ENCODE peak calls at places on chromosomes 5 and 9, in five cellular contexts. B is uterus, U is heart right ventricle, D is prostate gland, S is cardiac muscle cell. N is an unnamed sample.

GRCh38 chr9:98678244-98678842 is 30.4 kb downstream of the GABBR2 start:
- DNase-seq in B (no peak), U (no peak), D (no peak), S (peak), N (peak)

GRCh38 chr5:157793298-157793791 is 49.8 kb downstream of the LSM11 start:
- DNase-seq in B (no peak), U (no peak), D (no peak), S (no peak), N (no peak)

GRCh38 chr9:117224676-117225075 is 190.2 kb downstream of the ASTN2 start:
- DNase-seq in B (no peak), U (no peak), D (no peak), S (no peak), N (no peak)

GRCh38 chr5:72510610-72511121 is 3.5 kb upstream of the ZNF366 start:
- DNase-seq in B (peak), U (no peak), D (no peak), S (no peak), N (no peak)

GRCh38 chr5:5492087-5492933 is 69.8 kb downstream of the ICE1 start:
- DNase-seq in B (no peak), U (peak), D (no peak), S (peak), N (peak)

GRCh38 chr5:100446879-100447278 is 88.3 kb upstream of the FAM174A start:
- DNase-seq in B (no peak), U (no peak), D (no peak), S (no peak), N (no peak)

GRCh38 chr5:56405536-56405935 is 172.4 kb upstream of the ANKRD55 start:
- DNase-seq in B (no peak), U (no peak), D (no peak), S (no peak), N (no peak)

GRCh38 chr5:166505086-166505485 is 1786.4 kb upstream of the WWC1 start:
- DNase-seq in B (no peak), U (no peak), D (no peak), S (no peak), N (no peak)

GRCh38 chr5:113205807-113206206 is 229.0 kb downstream of the TSSK1B start:
- DNase-seq in B (no peak), U (no peak), D (no peak), S (no peak), N (no peak)

GRCh38 chr9:91193658-91194391 is 167.9 kb downstream of the AUH start:
- DNase-seq in B (peak), U (peak), D (peak), S (peak), N (peak)

GRCh38 chr9:79489241-79490000 is 82.3 kb upstream of the TLE4 start:
- DNase-seq in B (no peak), U (no peak), D (peak), S (no peak), N (no peak)

GRCh38 chr9:103837940-103838339 is 256.2 kb upstream of the SMC2 start:
- DNase-seq in B (no peak), U (no peak), D (no peak), S (no peak), N (no peak)

GRCh38 chr5:60852940-60853339 is 8.9 kb upstream of the ELOVL7 start:
- DNase-seq in B (no peak), U (no peak), D (no peak), S (no peak), N (no peak)

GRCh38 chr9:133943781-133944745 is 48.1 kb downstream of the VAV2 start:
- DNase-seq in B (no peak), U (no peak), D (no peak), S (no peak), N (no peak)

GRCh38 chr5:4093970-4094369 is 498.3 kb downstream of the IRX1 start:
- DNase-seq in B (no peak), U (no peak), D (no peak), S (no peak), N (no peak)

GRCh38 chr9:130634191-130634768 is 30.1 kb upstream of the PRDM12 start:
- DNase-seq in B (no peak), U (no peak), D (no peak), S (no peak), N (no peak)
- H3K27ac ChIP-seq in B (no peak), U (no peak), D (no peak), S (no peak), N (no peak)

GRCh38 chr5:150223474-150223873 is 33.6 kb downstream of the SLC6A7 start:
- DNase-seq in B (no peak), U (no peak), D (no peak), S (no peak), N (no peak)

GRCh38 chr5:150230842-150231241 is 41.0 kb downstream of the SLC6A7 start:
- DNase-seq in B (no peak), U (no peak), D (no peak), S (no peak), N (no peak)

GRCh38 chr5:150224483-150225027 is 34.7 kb downstream of the SLC6A7 start:
- DNase-seq in B (no peak), U (no peak), D (no peak), S (no peak), N (no peak)

GRCh38 chr5:150229571-150229970 is 39.7 kb downstream of the SLC6A7 start:
- DNase-seq in B (no peak), U (no peak), D (no peak), S (no peak), N (no peak)

GRCh38 chr5:150227606-150228273 is 37.9 kb downstream of the SLC6A7 start:
- DNase-seq in B (no peak), U (no peak), D (no peak), S (no peak), N (no peak)
- H3K27ac ChIP-seq in B (no peak), U (no peak), D (no peak), S (peak), N (no peak)

DNA sequence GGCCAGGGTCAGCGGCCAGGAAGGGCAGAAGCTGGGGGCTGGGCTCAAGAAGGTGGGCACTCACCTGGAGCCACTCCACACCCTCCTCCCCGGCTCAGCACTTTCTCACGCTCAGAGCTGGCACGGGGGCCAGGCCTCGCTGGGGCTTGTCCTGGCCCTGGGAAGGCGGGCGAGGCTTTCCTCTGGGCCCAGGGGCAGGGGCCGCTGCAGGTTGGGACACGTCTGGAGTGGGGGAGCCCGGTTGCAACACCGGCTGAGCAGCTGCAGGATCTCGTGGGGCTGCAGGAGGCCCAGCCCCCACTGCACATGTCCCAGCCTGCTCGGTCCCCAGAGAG is 38.9 kb upstream of the EGFL7 start:
- DNase-seq in B (no peak), U (no peak), D (peak), S (no peak), N (no peak)
- H3K27ac ChIP-seq in B (no peak), U (no peak), D (peak), S (no peak), N (no peak)

DNA sequence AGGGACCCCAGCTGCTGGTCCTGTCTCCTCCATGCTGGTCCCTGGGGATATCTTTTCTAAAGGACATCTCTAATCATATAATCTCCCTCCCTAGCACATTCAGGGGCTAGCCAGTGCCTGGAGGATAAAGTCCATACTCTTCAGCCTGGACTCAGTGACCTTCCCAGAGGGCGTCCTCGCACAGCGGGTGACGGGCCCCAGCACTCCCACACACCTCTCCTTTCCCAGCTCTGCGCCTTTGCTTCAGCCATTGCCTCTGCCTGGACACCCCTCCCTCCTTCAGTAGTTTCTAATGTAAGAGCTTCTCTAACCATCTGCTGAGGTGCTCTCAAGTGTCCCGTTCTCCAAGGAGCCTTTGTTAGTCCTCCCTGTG is 15.2 kb upstream of the TNIP1 start:
- DNase-seq in B (no peak), U (no peak), D (no peak), S (no peak), N (no peak)
- H3K27ac ChIP-seq in B (peak), U (peak), D (no peak), S (peak), N (no peak)

GRCh38 chr9:121328476-121328875 is 41.6 kb downstream of the STOM start:
- DNase-seq in B (no peak), U (no peak), D (no peak), S (no peak), N (no peak)

GRCh38 chr9:121328876-121329681 is 41.0 kb downstream of the STOM start:
- DNase-seq in B (no peak), U (no peak), D (no peak), S (no peak), N (no peak)

GRCh38 chr9:121331992-121332685 is 37.9 kb downstream of the STOM start:
- DNase-seq in B (no peak), U (no peak), D (no peak), S (no peak), N (no peak)

GRCh38 chr9:121333950-121334773 is 35.9 kb downstream of the STOM start:
- DNase-seq in B (no peak), U (no peak), D (no peak), S (no peak), N (no peak)

DNA sequence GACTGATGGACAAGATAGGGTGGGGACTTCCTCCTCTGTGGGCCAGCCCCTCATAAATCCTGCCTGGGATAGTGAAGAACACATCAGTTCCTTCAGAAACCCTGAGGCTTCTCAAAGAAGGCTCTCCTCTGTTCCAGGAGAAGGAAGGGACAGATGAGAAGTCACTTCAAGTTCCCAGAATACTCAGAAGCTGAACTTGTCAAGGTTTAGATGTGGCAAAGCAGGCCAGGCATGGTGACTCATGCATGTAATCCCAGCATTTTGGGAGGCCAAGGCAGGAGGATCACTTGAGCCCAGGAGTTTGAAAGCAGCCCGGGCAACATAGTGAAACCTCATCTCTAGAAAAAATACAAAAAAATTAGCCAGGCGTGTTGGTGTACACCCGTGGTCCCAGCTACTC is 38.5 kb downstream of the STOM start:
- DNase-seq in B (no peak), U (no peak), D (no peak), S (no peak), N (no peak)
- H3K27ac ChIP-seq in B (peak), U (peak), D (peak), S (no peak), N (no peak)

DNA sequence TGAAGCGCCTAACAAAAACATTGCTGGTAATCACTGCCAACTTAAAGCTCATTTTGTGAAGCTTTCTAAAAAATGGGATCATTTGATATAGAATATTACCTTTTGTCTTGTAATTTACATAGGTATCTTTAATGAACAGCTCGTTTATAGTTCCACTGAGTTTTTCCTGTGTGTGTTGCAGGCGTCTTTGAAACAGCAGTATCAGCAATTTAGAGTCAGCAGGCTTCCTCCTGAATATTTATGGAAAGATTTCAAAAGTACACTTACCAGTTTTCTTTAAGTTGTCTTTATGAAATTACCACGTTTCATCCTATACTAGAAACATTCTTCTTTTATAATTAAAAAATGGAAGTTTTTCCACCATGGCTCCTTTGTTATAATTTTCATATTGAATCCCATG is 140.3 kb upstream of the GRIN3A start:
- DNase-seq in B (no peak), U (no peak), D (no peak), S (no peak), N (no peak)
- H3K27ac ChIP-seq in B (no peak), U (no peak), D (no peak), S (no peak), N (no peak)

DNA sequence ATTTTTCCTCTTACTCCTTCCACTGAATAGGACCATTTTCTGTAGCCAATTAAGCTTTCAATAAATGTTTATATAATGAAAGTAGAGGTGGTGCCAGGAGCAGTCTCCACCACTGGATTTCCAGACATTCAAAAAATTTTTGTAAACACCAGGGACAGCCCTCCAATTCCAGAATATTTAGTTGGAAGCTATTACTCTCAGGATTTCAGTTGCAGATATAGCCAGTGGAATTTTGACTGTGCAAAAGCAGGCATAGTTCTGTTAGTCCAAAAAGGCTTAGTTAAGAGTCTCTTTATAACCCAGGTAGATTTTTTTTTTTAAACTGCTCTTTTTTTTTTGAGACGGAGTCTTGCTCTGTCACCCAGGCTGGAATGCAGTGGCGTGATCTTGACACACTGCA is 138.1 kb upstream of the DMRT1 start:
- DNase-seq in B (no peak), U (no peak), D (no peak), S (no peak), N (no peak)
- H3K27ac ChIP-seq in B (peak), U (no peak), D (no peak), S (no peak), N (no peak)

DNA sequence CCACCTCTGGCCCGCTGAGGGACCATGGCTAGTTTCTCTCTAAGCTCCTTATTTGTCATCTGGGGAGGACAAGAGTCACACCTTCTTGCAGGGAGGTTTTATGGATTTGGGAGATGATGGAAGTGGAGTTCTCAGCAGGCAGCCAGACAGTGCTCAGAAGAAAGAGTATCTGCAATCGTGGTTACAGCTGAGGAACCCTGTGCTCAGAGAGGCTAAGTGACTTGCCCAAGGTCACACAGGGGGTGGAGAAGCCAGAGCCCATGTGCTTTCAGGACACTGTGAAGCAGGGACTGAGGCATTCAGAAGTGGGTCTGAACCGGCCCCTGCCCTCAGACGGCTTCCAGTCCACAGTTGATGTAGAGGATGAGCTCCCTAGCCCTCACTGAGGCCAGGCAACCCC is 10.8 kb downstream of the PRRX2 start:
- DNase-seq in B (no peak), U (no peak), D (no peak), S (no peak), N (no peak)
- H3K27ac ChIP-seq in B (no peak), U (no peak), D (no peak), S (no peak), N (no peak)

DNA sequence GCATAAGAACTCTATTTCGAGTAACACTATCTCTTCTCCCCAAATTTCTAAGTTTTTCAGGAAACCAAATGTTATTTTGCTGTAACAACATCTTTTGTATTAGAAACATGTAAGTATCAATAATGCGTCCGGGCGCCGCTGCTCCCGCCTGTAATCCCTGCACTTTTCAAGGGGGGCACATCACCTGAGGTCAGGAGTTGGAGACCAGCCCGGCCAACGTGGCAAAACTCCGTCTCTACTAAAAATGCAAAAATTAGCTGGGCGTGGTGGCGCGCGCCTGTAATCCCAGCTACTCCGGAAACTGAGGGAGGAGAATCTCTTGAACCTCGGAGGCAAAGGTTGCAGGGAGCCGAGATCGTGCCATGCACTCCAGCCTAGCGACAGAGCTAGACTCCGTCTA is 881.1 kb upstream of the NUDT12 start:
- DNase-seq in B (no peak), U (no peak), D (no peak), S (no peak), N (no peak)
- H3K27ac ChIP-seq in B (no peak), U (no peak), D (no peak), S (no peak), N (no peak)

DNA sequence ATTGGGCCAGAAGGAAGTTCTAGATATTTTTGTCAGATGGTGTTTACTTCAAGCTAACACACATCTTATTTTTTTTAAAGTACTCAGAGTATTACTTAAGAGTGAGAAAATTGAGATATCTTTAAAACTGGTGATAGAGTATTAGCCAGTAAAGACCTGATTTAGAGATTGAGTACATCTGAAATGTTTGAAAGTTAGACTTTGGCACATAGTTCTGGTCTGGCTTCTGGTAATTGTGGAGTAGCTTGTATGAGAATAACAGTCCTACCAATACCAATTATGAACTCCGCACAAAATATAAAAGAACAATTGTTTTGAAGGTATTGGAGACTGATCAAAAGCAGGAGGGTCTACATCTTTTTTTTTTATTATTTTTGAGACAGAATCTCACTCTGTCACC is 44.5 kb upstream of the GLIPR2 start:
- DNase-seq in B (no peak), U (no peak), D (no peak), S (no peak), N (no peak)
- H3K27ac ChIP-seq in B (no peak), U (peak), D (no peak), S (peak), N (no peak)

N was measured in iPS DF 6.9.